ENCODE peak calls at places on chromosome 20, in five cellular contexts. Y is heart left ventricle, F is C1 segment of cervical spinal cord, E is lower leg skin, C is HS-5. Q is an unnamed sample.

GRCh38 chr20:23200914-23201313 is 114.8 kb upstream of the CD93 start:
- DNase-seq in F (no peak), C (no peak), Y (no peak), E (peak; percentile 85), Q (no peak)

GRCh38 chr20:33667245-33668086 is 723 bp downstream of the ACTL10 start:
- DNase-seq in Y (peak; percentile 46), E (peak; percentile 93), F (peak; percentile 65), C (peak; percentile 45), Q (peak; percentile 90)

GRCh38 chr20:12581644-12582350 is 427.0 kb upstream of the SPTLC3 start:
- DNase-seq in F (no peak), C (no peak), E (no peak), Y (no peak), Q (no peak)

GRCh38 chr20:35673884-35674283 is 9.2 kb upstream of the CPNE1 start:
- DNase-seq in F (no peak), Y (no peak), C (no peak), E (peak; percentile 57), Q (peak; percentile 44)

GRCh38 chr20:58148891-58149290 is 79.6 kb downstream of the ANKRD60 start:
- DNase-seq in F (no peak), C (no peak), Y (no peak), E (no peak), Q (no peak)

GRCh38 chr20:2618815-2619214 is 33.6 kb upstream of the NOP56 start:
- DNase-seq in C (no peak), F (no peak), Y (no peak), E (no peak), Q (no peak)

GRCh38 chr20:63477061-63477616 is 4.7 kb upstream of the KCNQ2 start:
- DNase-seq in Y (no peak), C (no peak), F (no peak), E (no peak), Q (no peak)

GRCh38 chr20:9945406-9945805 is 89.4 kb upstream of the ANKEF1 start:
- DNase-seq in C (no peak), F (no peak), Y (no peak), E (no peak), Q (no peak)

GRCh38 chr20:45283529-45284065 is 23.0 kb upstream of the RBPJL start:
- DNase-seq in F (no peak), Y (no peak), E (no peak), C (peak; percentile 50), Q (no peak)

GRCh38 chr20:25454153-25454900 is 46.9 kb downstream of the GINS1 start:
- DNase-seq in E (no peak), C (no peak), Y (no peak), F (no peak), Q (no peak)

GRCh38 chr20:62352402-62353288 is 14.5 kb downstream of the LAMA5 start:
- DNase-seq in C (no peak), E (no peak), F (peak; percentile 36), Y (peak; percentile 89), Q (no peak)

GRCh38 chr20:58306421-58307261 is 2.9 kb upstream of the RAB22A start:
- DNase-seq in Y (no peak), F (no peak), E (no peak), C (peak; percentile 73), Q (no peak)

GRCh38 chr20:1212607-1213396 is 9.5 kb downstream of the C20orf202 start:
- DNase-seq in E (peak; percentile 93), Y (peak; percentile 63), F (no peak), C (peak; percentile 23), Q (no peak)

GRCh38 chr20:23230766-23231385 is 119.7 kb upstream of the NXT1 start:
- DNase-seq in C (no peak), E (peak; percentile 75), Y (no peak), F (no peak), Q (peak; percentile 77)

GRCh38 chr20:64112691-64113443 is 5.5 kb upstream of the NPBWR2 start:
- DNase-seq in E (peak; percentile 84), Y (peak; percentile 15), F (no peak), C (no peak), Q (peak; percentile 81)

GRCh38 chr20:6768228-6769185 is 1.0 kb downstream of the BMP2 start:
- DNase-seq in Y (peak; percentile 34), F (no peak), E (peak; percentile 87), C (no peak), Q (no peak)

GRCh38 chr20:23019403-23019802 is 15.7 kb upstream of the SSTR4 start:
- DNase-seq in C (no peak), F (peak; percentile 7), Y (peak; percentile 4), E (no peak), Q (no peak)

GRCh38 chr20:62825994-62826645 is 9.3 kb downstream of the COL9A3 start:
- DNase-seq in C (no peak), F (no peak), E (no peak), Y (no peak), Q (no peak)

Q was measured in osteocyte.